ENCODE peak calls at places on chromosomes 11 and 22, in nine cellular contexts. One of them, this sample, is unnamed.

GRCh38 chr11:68751331-68751856 is at the start of gene TESMIN:
- DNase-seq in lower leg skin: peak; percentile 96
- DNase-seq in sigmoid colon: peak; percentile 84
- DNase-seq in GM12865: peak; percentile 88
- DNase-seq in heart right ventricle: peak; percentile 89
- DNase-seq in fibroblast of mammary gland: peak; percentile 54
- DNase-seq in neural progenitor cell: peak; percentile 94
- DNase-seq in fibroblast of lung: peak; percentile 69
- DNase-seq in PC-3: peak; percentile 92
- DNase-seq in this sample: peak; percentile 63

GRCh38 chr11:16788141-16789060 is 50.0 kb downstream of the C11orf58 start:
- DNase-seq in fibroblast of mammary gland: peak; percentile 88
- DNase-seq in sigmoid colon: peak; percentile 80
- DNase-seq in lower leg skin: peak; percentile 93
- DNase-seq in fibroblast of lung: peak; percentile 88
- DNase-seq in PC-3: peak; percentile 81
- DNase-seq in heart right ventricle: peak; percentile 78
- DNase-seq in GM12865: peak; percentile 67
- DNase-seq in neural progenitor cell: peak; percentile 81
- DNase-seq in this sample: peak; percentile 78

GRCh38 chr22:35377735-35378134 is 3.2 kb upstream of the HMOX1 start:
- DNase-seq in PC-3: no peak
- DNase-seq in lower leg skin: no peak
- DNase-seq in heart right ventricle: no peak
- DNase-seq in fibroblast of lung: no peak
- DNase-seq in fibroblast of mammary gland: no peak
- DNase-seq in GM12865: no peak
- DNase-seq in neural progenitor cell: no peak
- DNase-seq in sigmoid colon: no peak
- DNase-seq in this sample: no peak

GRCh38 chr22:39243443-39244072 is 1.2 kb downstream of the PDGFB start:
- DNase-seq in fibroblast of lung: no peak
- DNase-seq in heart right ventricle: no peak
- DNase-seq in neural progenitor cell: peak; percentile 53
- DNase-seq in fibroblast of mammary gland: no peak
- DNase-seq in GM12865: no peak
- DNase-seq in lower leg skin: no peak
- DNase-seq in PC-3: peak; percentile 29
- DNase-seq in sigmoid colon: no peak
- DNase-seq in this sample: no peak

GRCh38 chr22:27531782-27532530 is 269.6 kb downstream of the MN1 start:
- DNase-seq in heart right ventricle: no peak
- DNase-seq in lower leg skin: no peak
- DNase-seq in sigmoid colon: no peak
- DNase-seq in fibroblast of mammary gland: peak; percentile 84
- DNase-seq in fibroblast of lung: peak; percentile 73
- DNase-seq in neural progenitor cell: no peak
- DNase-seq in GM12865: no peak
- DNase-seq in PC-3: peak; percentile 30
- DNase-seq in this sample: peak; percentile 77

GRCh38 chr11:121904148-121904547 is 211.9 kb downstream of the BLID start:
- DNase-seq in lower leg skin: no peak
- DNase-seq in PC-3: no peak
- DNase-seq in neural progenitor cell: no peak
- DNase-seq in fibroblast of lung: no peak
- DNase-seq in sigmoid colon: no peak
- DNase-seq in GM12865: no peak
- DNase-seq in fibroblast of mammary gland: no peak
- DNase-seq in heart right ventricle: no peak
- DNase-seq in this sample: no peak

GRCh38 chr11:17890333-17890732 is 122.5 kb downstream of the SERGEF start:
- DNase-seq in heart right ventricle: no peak
- DNase-seq in fibroblast of mammary gland: no peak
- DNase-seq in fibroblast of lung: peak; percentile 9
- DNase-seq in PC-3: peak; percentile 7
- DNase-seq in GM12865: no peak
- DNase-seq in neural progenitor cell: no peak
- DNase-seq in sigmoid colon: no peak
- DNase-seq in lower leg skin: no peak
- DNase-seq in this sample: peak; percentile 33

GRCh38 chr11:130945945-130946344 is 29.7 kb upstream of the SNX19 start:
- DNase-seq in fibroblast of lung: peak; percentile 74
- DNase-seq in sigmoid colon: peak; percentile 74
- DNase-seq in GM12865: no peak
- DNase-seq in fibroblast of mammary gland: peak; percentile 97
- DNase-seq in heart right ventricle: peak; percentile 26
- DNase-seq in neural progenitor cell: no peak
- DNase-seq in PC-3: peak; percentile 32
- DNase-seq in lower leg skin: no peak
- DNase-seq in this sample: peak; percentile 59

GRCh38 chr22:17847360-17848078 is 73.2 kb upstream of the BID start:
- DNase-seq in fibroblast of lung: no peak
- DNase-seq in fibroblast of mammary gland: no peak
- DNase-seq in neural progenitor cell: no peak
- DNase-seq in lower leg skin: no peak
- DNase-seq in GM12865: no peak
- DNase-seq in heart right ventricle: no peak
- DNase-seq in PC-3: no peak
- DNase-seq in sigmoid colon: no peak
- DNase-seq in this sample: no peak

GRCh38 chr11:132444891-132445290 is 1074.5 kb downstream of the NTM start:
- DNase-seq in heart right ventricle: no peak
- DNase-seq in PC-3: no peak
- DNase-seq in lower leg skin: peak; percentile 72
- DNase-seq in fibroblast of lung: no peak
- DNase-seq in sigmoid colon: no peak
- DNase-seq in neural progenitor cell: no peak
- DNase-seq in fibroblast of mammary gland: no peak
- DNase-seq in GM12865: no peak
- DNase-seq in this sample: no peak

GRCh38 chr11:120527111-120527748 is 15.7 kb downstream of the GRIK4 start:
- DNase-seq in neural progenitor cell: peak; percentile 74
- DNase-seq in GM12865: no peak
- DNase-seq in fibroblast of mammary gland: peak; percentile 19
- DNase-seq in sigmoid colon: no peak
- DNase-seq in PC-3: no peak
- DNase-seq in fibroblast of lung: peak; percentile 53
- DNase-seq in heart right ventricle: no peak
- DNase-seq in lower leg skin: no peak
- DNase-seq in this sample: peak; percentile 30

GRCh38 chr11:132852361-132852760 is 679.9 kb downstream of the OPCML start:
- DNase-seq in fibroblast of lung: no peak
- DNase-seq in fibroblast of mammary gland: no peak
- DNase-seq in PC-3: no peak
- DNase-seq in neural progenitor cell: no peak
- DNase-seq in heart right ventricle: no peak
- DNase-seq in sigmoid colon: no peak
- DNase-seq in lower leg skin: no peak
- DNase-seq in GM12865: no peak
- DNase-seq in this sample: no peak

GRCh38 chr22:32353292-32353691 is 4.4 kb upstream of the RFPL3 start:
- DNase-seq in fibroblast of lung: no peak
- DNase-seq in fibroblast of mammary gland: no peak
- DNase-seq in lower leg skin: no peak
- DNase-seq in PC-3: no peak
- DNase-seq in GM12865: no peak
- DNase-seq in heart right ventricle: no peak
- DNase-seq in sigmoid colon: no peak
- DNase-seq in neural progenitor cell: no peak
- DNase-seq in this sample: no peak

GRCh38 chr11:406796-407650 is 7.8 kb downstream of the SIGIRR start:
- DNase-seq in PC-3: peak; percentile 68
- DNase-seq in neural progenitor cell: peak; percentile 90
- DNase-seq in sigmoid colon: peak; percentile 91
- DNase-seq in heart right ventricle: peak; percentile 85
- DNase-seq in lower leg skin: peak; percentile 95
- DNase-seq in fibroblast of lung: peak; percentile 71
- DNase-seq in GM12865: peak; percentile 97
- DNase-seq in fibroblast of mammary gland: peak; percentile 72
- DNase-seq in this sample: peak; percentile 82

GRCh38 chr11:68574308-68574707 is 110.0 kb upstream of the GAL start:
- DNase-seq in heart right ventricle: no peak
- DNase-seq in sigmoid colon: no peak
- DNase-seq in fibroblast of lung: no peak
- DNase-seq in lower leg skin: no peak
- DNase-seq in GM12865: no peak
- DNase-seq in neural progenitor cell: no peak
- DNase-seq in fibroblast of mammary gland: peak; percentile 49
- DNase-seq in PC-3: peak; percentile 57
- DNase-seq in this sample: peak; percentile 18

GRCh38 chr22:37920131-37920530 is 14.0 kb downstream of the MICALL1 start:
- DNase-seq in neural progenitor cell: no peak
- DNase-seq in PC-3: no peak
- DNase-seq in GM12865: no peak
- DNase-seq in lower leg skin: no peak
- DNase-seq in fibroblast of mammary gland: no peak
- DNase-seq in heart right ventricle: no peak
- DNase-seq in fibroblast of lung: no peak
- DNase-seq in sigmoid colon: no peak
- DNase-seq in this sample: no peak

GRCh38 chr22:27581688-27582087 is 219.9 kb downstream of the MN1 start:
- DNase-seq in heart right ventricle: peak; percentile 79
- DNase-seq in fibroblast of mammary gland: peak; percentile 76
- DNase-seq in GM12865: no peak
- DNase-seq in neural progenitor cell: no peak
- DNase-seq in lower leg skin: peak; percentile 96
- DNase-seq in PC-3: no peak
- DNase-seq in sigmoid colon: peak; percentile 95
- DNase-seq in fibroblast of lung: peak; percentile 75
- DNase-seq in this sample: peak; percentile 55

GRCh38 chr11:31646206-31646605 is 136.6 kb downstream of the ELP4 start:
- DNase-seq in neural progenitor cell: no peak
- DNase-seq in GM12865: no peak
- DNase-seq in heart right ventricle: no peak
- DNase-seq in fibroblast of lung: no peak
- DNase-seq in PC-3: no peak
- DNase-seq in sigmoid colon: no peak
- DNase-seq in fibroblast of mammary gland: no peak
- DNase-seq in lower leg skin: no peak
- DNase-seq in this sample: peak; percentile 36

GRCh38 chr11:86571273-86571948 is 101.0 kb downstream of the ME3 start:
- DNase-seq in heart right ventricle: no peak
- DNase-seq in neural progenitor cell: peak; percentile 70
- DNase-seq in fibroblast of mammary gland: no peak
- DNase-seq in sigmoid colon: no peak
- DNase-seq in PC-3: peak; percentile 19
- DNase-seq in lower leg skin: no peak
- DNase-seq in GM12865: no peak
- DNase-seq in fibroblast of lung: no peak
- DNase-seq in this sample: no peak
- TF ChIP-seq CTCF in heart right ventricle: peak; percentile 35
- TF ChIP-seq CTCF in neural progenitor cell: peak; percentile 76
- TF ChIP-seq CTCF in fibroblast of mammary gland: peak; percentile 45
- TF ChIP-seq CTCF in sigmoid colon: no peak
- TF ChIP-seq CTCF in PC-3: peak; percentile 56
- TF ChIP-seq CTCF in lower leg skin: no peak
- TF ChIP-seq CTCF in GM12865: peak; percentile 31
- TF ChIP-seq CTCF in fibroblast of lung: peak; percentile 43
- TF ChIP-seq CTCF in this sample: peak; percentile 59

GRCh38 chr11:96215094-96215782 is 127.8 kb downstream of the MAML2 start:
- DNase-seq in fibroblast of mammary gland: peak; percentile 80
- DNase-seq in lower leg skin: no peak
- DNase-seq in sigmoid colon: no peak
- DNase-seq in heart right ventricle: no peak
- DNase-seq in PC-3: peak; percentile 44
- DNase-seq in GM12865: peak; percentile 83
- DNase-seq in fibroblast of lung: peak; percentile 81
- DNase-seq in neural progenitor cell: no peak
- DNase-seq in this sample: peak; percentile 78
- H3K4me3 ChIP-seq in fibroblast of mammary gland: no peak overlapping the region
- H3K4me3 ChIP-seq in lower leg skin: no peak overlapping the region
- H3K4me3 ChIP-seq in sigmoid colon: no peak overlapping the region
- H3K4me3 ChIP-seq in heart right ventricle: no peak overlapping the region
- H3K4me3 ChIP-seq in PC-3: no peak overlapping the region
- H3K4me3 ChIP-seq in GM12865: peak overlapping the region; percentile 6
- H3K4me3 ChIP-seq in fibroblast of lung: no peak overlapping the region
- H3K4me3 ChIP-seq in neural progenitor cell: no peak overlapping the region
- H3K4me3 ChIP-seq in this sample: no peak overlapping the region

GRCh38 chr22:46875089-46875488 is 112.6 kb downstream of the TBC1D22A start:
- DNase-seq in fibroblast of lung: peak; percentile 3
- DNase-seq in lower leg skin: peak; percentile 3
- DNase-seq in PC-3: no peak
- DNase-seq in GM12865: no peak
- DNase-seq in fibroblast of mammary gland: no peak
- DNase-seq in sigmoid colon: no peak
- DNase-seq in heart right ventricle: no peak
- DNase-seq in neural progenitor cell: no peak
- DNase-seq in this sample: no peak

GRCh38 chr22:46871826-46872225 is 109.4 kb downstream of the TBC1D22A start:
- DNase-seq in lower leg skin: no peak
- DNase-seq in neural progenitor cell: no peak
- DNase-seq in fibroblast of mammary gland: no peak
- DNase-seq in PC-3: no peak
- DNase-seq in GM12865: no peak
- DNase-seq in heart right ventricle: no peak
- DNase-seq in fibroblast of lung: no peak
- DNase-seq in sigmoid colon: no peak
- DNase-seq in this sample: no peak

GRCh38 chr22:46879083-46879482 is 116.6 kb downstream of the TBC1D22A start:
- DNase-seq in heart right ventricle: no peak
- DNase-seq in sigmoid colon: no peak
- DNase-seq in fibroblast of lung: peak; percentile 73
- DNase-seq in PC-3: no peak
- DNase-seq in lower leg skin: no peak
- DNase-seq in GM12865: no peak
- DNase-seq in neural progenitor cell: no peak
- DNase-seq in fibroblast of mammary gland: peak; percentile 72
- DNase-seq in this sample: no peak

GRCh38 chr22:46878549-46878948 is 116.1 kb downstream of the TBC1D22A start:
- DNase-seq in GM12865: no peak
- DNase-seq in neural progenitor cell: peak; percentile 57
- DNase-seq in lower leg skin: no peak
- DNase-seq in PC-3: no peak
- DNase-seq in fibroblast of mammary gland: peak; percentile 58
- DNase-seq in fibroblast of lung: no peak
- DNase-seq in sigmoid colon: no peak
- DNase-seq in heart right ventricle: no peak
- DNase-seq in this sample: no peak

GRCh38 chr22:46876357-46876934 is 114.0 kb downstream of the TBC1D22A start:
- DNase-seq in lower leg skin: peak; percentile 50
- DNase-seq in neural progenitor cell: no peak
- DNase-seq in heart right ventricle: no peak
- DNase-seq in sigmoid colon: no peak
- DNase-seq in PC-3: no peak
- DNase-seq in GM12865: no peak
- DNase-seq in fibroblast of lung: no peak
- DNase-seq in fibroblast of mammary gland: no peak
- DNase-seq in this sample: no peak
- TF ChIP-seq CTCF in lower leg skin: no peak
- TF ChIP-seq CTCF in neural progenitor cell: no peak
- TF ChIP-seq CTCF in heart right ventricle: no peak
- TF ChIP-seq CTCF in sigmoid colon: no peak
- TF ChIP-seq CTCF in PC-3: no peak
- TF ChIP-seq CTCF in GM12865: no peak
- TF ChIP-seq CTCF in fibroblast of lung: no peak
- TF ChIP-seq CTCF in fibroblast of mammary gland: no peak
- TF ChIP-seq CTCF in this sample: no peak

GRCh38 chr11:73875840-73876239 is 806 bp downstream of the COA4 start:
- DNase-seq in lower leg skin: no peak
- DNase-seq in heart right ventricle: no peak
- DNase-seq in PC-3: peak; percentile 14
- DNase-seq in fibroblast of mammary gland: no peak
- DNase-seq in neural progenitor cell: peak; percentile 51
- DNase-seq in sigmoid colon: no peak
- DNase-seq in fibroblast of lung: no peak
- DNase-seq in GM12865: peak; percentile 6
- DNase-seq in this sample: no peak
- H3K4me3 ChIP-seq in lower leg skin: no peak overlapping the region
- H3K4me3 ChIP-seq in heart right ventricle: peak overlapping the region; percentile 76
- H3K4me3 ChIP-seq in PC-3: peak overlapping the region; percentile 95
- H3K4me3 ChIP-seq in fibroblast of mammary gland: peak overlapping the region; percentile 97
- H3K4me3 ChIP-seq in neural progenitor cell: peak overlapping the region; percentile 72
- H3K4me3 ChIP-seq in sigmoid colon: peak overlapping the region; percentile 69
- H3K4me3 ChIP-seq in fibroblast of lung: peak overlapping the region; percentile 99
- H3K4me3 ChIP-seq in GM12865: peak overlapping the region; percentile 89
- H3K4me3 ChIP-seq in this sample: peak overlapping the region; percentile 94